ENCODE peak calls at places on chromosomes 12 and 14, in four cellular contexts. One of them, this sample, is unnamed.

GRCh38 chr12:112185093-112185923 is 59.9 kb downstream of the TRAFD1 start:
- DNase-seq in amygdala: peak
- DNase-seq in brain microvascular endothelial cell: no peak
- DNase-seq in substantia nigra: no peak
- DNase-seq in this sample: no peak

GRCh38 chr14:42504433-42504832 is 897.8 kb downstream of the LRFN5 start:
- DNase-seq in amygdala: no peak
- DNase-seq in brain microvascular endothelial cell: no peak
- DNase-seq in substantia nigra: no peak
- DNase-seq in this sample: no peak

GRCh38 chr14:62445570-62445969 is 599.7 kb downstream of the KCNH5 start:
- DNase-seq in amygdala: no peak
- DNase-seq in brain microvascular endothelial cell: no peak
- DNase-seq in substantia nigra: no peak
- DNase-seq in this sample: no peak

GRCh38 chr14:64707661-64708060 is 3.4 kb downstream of the PLEKHG3 start:
- DNase-seq in amygdala: no peak
- DNase-seq in brain microvascular endothelial cell: peak
- DNase-seq in substantia nigra: no peak
- DNase-seq in this sample: no peak

GRCh38 chr12:106680280-106680679 is 94.2 kb upstream of the RIC8B start:
- DNase-seq in amygdala: no peak
- DNase-seq in brain microvascular endothelial cell: no peak
- DNase-seq in substantia nigra: no peak
- DNase-seq in this sample: no peak

GRCh38 chr12:168201-168600 is 45.8 kb downstream of the SLC6A12 start:
- DNase-seq in amygdala: no peak
- DNase-seq in brain microvascular endothelial cell: no peak
- DNase-seq in substantia nigra: no peak
- DNase-seq in this sample: no peak

GRCh38 chr14:50961606-50962259 is 17.4 kb upstream of the PYGL start:
- DNase-seq in amygdala: no peak
- DNase-seq in brain microvascular endothelial cell: peak
- DNase-seq in substantia nigra: no peak
- DNase-seq in this sample: no peak

GRCh38 chr14:104140213-104140462 is 1.8 kb downstream of the KIF26A start:
- DNase-seq in amygdala: no peak
- DNase-seq in brain microvascular endothelial cell: no peak
- DNase-seq in substantia nigra: no peak
- DNase-seq in this sample: no peak

GRCh38 chr12:72144553-72144952 is 127.6 kb upstream of the TRHDE start:
- DNase-seq in amygdala: no peak
- DNase-seq in brain microvascular endothelial cell: no peak
- DNase-seq in substantia nigra: no peak
- DNase-seq in this sample: no peak

GRCh38 chr14:68955164-68955921 is 23.8 kb downstream of the ACTN1 start:
- DNase-seq in amygdala: no peak
- DNase-seq in brain microvascular endothelial cell: no peak
- DNase-seq in substantia nigra: no peak
- DNase-seq in this sample: no peak

GRCh38 chr14:23441076-23441475 is 5.6 kb upstream of the MYH7 start:
- DNase-seq in amygdala: no peak
- DNase-seq in brain microvascular endothelial cell: no peak
- DNase-seq in substantia nigra: no peak
- DNase-seq in this sample: no peak

GRCh38 chr12:123078114-123078465 is 72.8 kb downstream of the PITPNM2 start:
- DNase-seq in amygdala: no peak
- DNase-seq in brain microvascular endothelial cell: no peak
- DNase-seq in substantia nigra: no peak
- DNase-seq in this sample: no peak

GRCh38 chr14:72463291-72463866 is 430.5 kb downstream of the DPF3 start:
- DNase-seq in amygdala: no peak
- DNase-seq in brain microvascular endothelial cell: peak
- DNase-seq in substantia nigra: no peak
- DNase-seq in this sample: no peak

GRCh38 chr12:64175254-64175945 is 46.7 kb downstream of the KICS2 start:
- DNase-seq in amygdala: no peak
- DNase-seq in brain microvascular endothelial cell: no peak
- DNase-seq in substantia nigra: no peak
- DNase-seq in this sample: no peak

GRCh38 chr14:52060080-52060479 is 8.8 kb downstream of the NID2 start:
- DNase-seq in amygdala: no peak
- DNase-seq in brain microvascular endothelial cell: no peak
- DNase-seq in substantia nigra: no peak
- DNase-seq in this sample: no peak

GRCh38 chr12:128920468-128920867 is 67.2 kb downstream of the GLT1D1 start:
- DNase-seq in amygdala: peak
- DNase-seq in brain microvascular endothelial cell: peak
- DNase-seq in substantia nigra: peak
- DNase-seq in this sample: no peak

GRCh38 chr14:58832010-58832409 is 194.2 kb downstream of the DACT1 start:
- DNase-seq in amygdala: no peak
- DNase-seq in brain microvascular endothelial cell: no peak
- DNase-seq in substantia nigra: no peak
- DNase-seq in this sample: no peak

GRCh38 chr14:29846339-29847129 is 81.1 kb downstream of the PRKD1 start:
- DNase-seq in amygdala: no peak
- DNase-seq in brain microvascular endothelial cell: no peak
- DNase-seq in substantia nigra: no peak
- DNase-seq in this sample: no peak

GRCh38 chr14:75301666-75302325 is 23.2 kb downstream of the FOS start:
- DNase-seq in amygdala: no peak
- DNase-seq in brain microvascular endothelial cell: peak
- DNase-seq in substantia nigra: peak
- DNase-seq in this sample: no peak

GRCh38 chr14:102462391-102462790 is 47.2 kb downstream of the ANKRD9 start:
- DNase-seq in amygdala: no peak
- DNase-seq in brain microvascular endothelial cell: no peak
- DNase-seq in substantia nigra: no peak
- DNase-seq in this sample: no peak

GRCh38 chr14:85531594-85532391 is 1.8 kb downstream of the FLRT2 start:
- DNase-seq in amygdala: peak
- DNase-seq in brain microvascular endothelial cell: peak
- DNase-seq in substantia nigra: peak
- DNase-seq in this sample: peak

GRCh38 chr12:49274396-49275069 is 9.7 kb downstream of the TUBA1C start:
- DNase-seq in amygdala: no peak
- DNase-seq in brain microvascular endothelial cell: no peak
- DNase-seq in substantia nigra: no peak
- DNase-seq in this sample: no peak

GRCh38 chr14:99063620-99064225 is 208.3 kb downstream of the BCL11B start:
- DNase-seq in amygdala: no peak
- DNase-seq in brain microvascular endothelial cell: no peak
- DNase-seq in substantia nigra: no peak
- DNase-seq in this sample: no peak

GRCh38 chr12:119942386-119942785 is 46.6 kb upstream of the BICDL1 start:
- DNase-seq in amygdala: no peak
- DNase-seq in brain microvascular endothelial cell: no peak
- DNase-seq in substantia nigra: no peak
- DNase-seq in this sample: no peak

GRCh38 chr12:123083661-123084571 is 67.0 kb downstream of the PITPNM2 start:
- DNase-seq in amygdala: no peak
- DNase-seq in brain microvascular endothelial cell: no peak
- DNase-seq in substantia nigra: no peak
- DNase-seq in this sample: no peak

GRCh38 chr12:20492251-20492728 is 124.0 kb downstream of the PDE3A start:
- DNase-seq in amygdala: no peak
- DNase-seq in brain microvascular endothelial cell: peak
- DNase-seq in substantia nigra: no peak
- DNase-seq in this sample: no peak

GRCh38 chr12:11580125-11580751 is 69.2 kb upstream of the ETV6 start:
- DNase-seq in amygdala: peak
- DNase-seq in brain microvascular endothelial cell: peak
- DNase-seq in substantia nigra: peak
- DNase-seq in this sample: no peak

GRCh38 chr12:4975574-4975973 is 65.9 kb downstream of the KCNA1 start:
- DNase-seq in amygdala: no peak
- DNase-seq in brain microvascular endothelial cell: no peak
- DNase-seq in substantia nigra: no peak
- DNase-seq in this sample: no peak

GRCh38 chr14:75803768-75804167 is 142.7 kb downstream of the TTLL5 start:
- DNase-seq in amygdala: no peak
- DNase-seq in brain microvascular endothelial cell: no peak
- DNase-seq in substantia nigra: no peak
- DNase-seq in this sample: no peak

GRCh38 chr14:68945585-68946289 is 33.4 kb downstream of the ACTN1 start:
- DNase-seq in amygdala: no peak
- DNase-seq in brain microvascular endothelial cell: no peak
- DNase-seq in substantia nigra: no peak
- DNase-seq in this sample: no peak

GRCh38 chr12:113299619-113300237 is 35.2 kb downstream of the SLC8B1 start:
- DNase-seq in amygdala: peak
- DNase-seq in brain microvascular endothelial cell: peak
- DNase-seq in substantia nigra: peak
- DNase-seq in this sample: no peak

GRCh38 chr14:101823511-101824120 is 62.1 kb downstream of the PPP2R5C start:
- DNase-seq in amygdala: no peak
- DNase-seq in brain microvascular endothelial cell: no peak
- DNase-seq in substantia nigra: no peak
- DNase-seq in this sample: no peak

GRCh38 chr12:122355702-122356101 is 66.8 kb downstream of the CLIP1 start:
- DNase-seq in amygdala: no peak
- DNase-seq in brain microvascular endothelial cell: no peak
- DNase-seq in substantia nigra: no peak
- DNase-seq in this sample: no peak

GRCh38 chr12:128820723-128821432 is 2.9 kb downstream of the SLC15A4 start:
- DNase-seq in amygdala: no peak
- DNase-seq in brain microvascular endothelial cell: no peak
- DNase-seq in substantia nigra: peak
- DNase-seq in this sample: no peak

GRCh38 chr12:41225179-41225578 is 37.1 kb downstream of the PDZRN4 start:
- DNase-seq in amygdala: no peak
- DNase-seq in brain microvascular endothelial cell: no peak
- DNase-seq in substantia nigra: no peak
- DNase-seq in this sample: no peak

GRCh38 chr12:112347521-112347920 is 34.7 kb downstream of the HECTD4 start:
- DNase-seq in amygdala: no peak
- DNase-seq in brain microvascular endothelial cell: peak
- DNase-seq in substantia nigra: no peak
- DNase-seq in this sample: no peak

GRCh38 chr12:85445060-85445938 is 165.3 kb downstream of the ALX1 start:
- DNase-seq in amygdala: no peak
- DNase-seq in brain microvascular endothelial cell: no peak
- DNase-seq in substantia nigra: no peak
- DNase-seq in this sample: no peak

This sample was measured in neural crest cell.